ENCODE peak calls at places on chromosomes 12 and 14, in ten cellular contexts. F is gastrocnemius medialis; I is GM04503; C is Daoy; Q is HTR-8/SVneo; M is iPS-NIHi11; U is stimulated activated CD4-positive, alpha-beta T cell treated with anti-CD3 and anti-CD28 coated beads, Interleukin-4, amount 100 ng/mL, for 48 hours; G is activated T-helper 1 cell treated with Interleukin-2 at 50 U/mL for 16 hours; K is adipocyte; W is left lung. H is an unnamed sample.

GRCh38 chr14:44768935-44769334 is 192.8 kb downstream of the KLHL28 start:
- DNase-seq in F (no peak), I (no peak), C (no peak), Q (no peak), M (no peak), U (no peak), G (no peak), K (no peak), W (no peak), H (no peak)

GRCh38 chr12:89309452-89309802 is 42.9 kb downstream of the DUSP6 start:
- DNase-seq in F (no peak), I (no peak), C (peak; percentile 30), Q (no peak), M (no peak), U (no peak), G (no peak), K (no peak), W (no peak), H (no peak)

GRCh38 chr14:104443391-104444158 is 136.0 kb upstream of the C14orf180 start:
- DNase-seq in F (no peak), I (no peak), C (no peak), Q (no peak), M (peak; percentile 78), U (no peak), G (no peak), K (no peak), W (peak; percentile 25), H (no peak)

GRCh38 chr12:50764861-50765324 is 992 bp downstream of the ATF1 start:
- DNase-seq in F (no peak), I (no peak), C (peak; percentile 35), Q (peak; percentile 31), M (no peak), U (no peak), G (peak; percentile 23), K (peak; percentile 80), W (no peak), H (peak; percentile 9)

GRCh38 chr14:68939893-68940613 is 39.0 kb downstream of the ACTN1 start:
- DNase-seq in F (no peak), I (peak; percentile 96), C (peak; percentile 99), Q (peak; percentile 96), M (peak; percentile 64), U (no peak), G (no peak), K (peak; percentile 88), W (no peak), H (no peak)

GRCh38 chr12:120538281-120539156 is 4.4 kb downstream of the RNF10 start:
- DNase-seq in F (peak; percentile 79), I (peak; percentile 24), C (peak; percentile 72), Q (peak; percentile 33), M (no peak), U (no peak), G (no peak), K (peak; percentile 53), W (peak; percentile 60), H (no peak)

GRCh38 chr12:5807090-5807414 is 138.0 kb downstream of the ANO2 start:
- DNase-seq in F (no peak), I (no peak), C (peak; percentile 71), Q (no peak), M (no peak), U (no peak), G (no peak), K (no peak), W (no peak), H (no peak)

GRCh38 chr12:50185975-50186663 is 18.9 kb upstream of the CERS5 start:
- DNase-seq in F (no peak), I (no peak), C (peak; percentile 81), Q (no peak), M (no peak), U (no peak), G (no peak), K (no peak), W (no peak), H (no peak)

GRCh38 chr12:6044082-6044481 is 80.4 kb downstream of the VWF start:
- DNase-seq in F (no peak), I (no peak), C (peak; percentile 85), Q (peak; percentile 84), M (no peak), U (no peak), G (no peak), K (peak; percentile 71), W (no peak), H (no peak)

GRCh38 chr12:94150483-94151225 is 2.3 kb downstream of the PLXNC1 start:
- DNase-seq in F (no peak), I (no peak), C (no peak), Q (no peak), M (peak; percentile 45), U (peak; percentile 15), G (peak; percentile 15), K (no peak), W (peak; percentile 58), H (peak; percentile 29)

GRCh38 chr12:20040844-20041243 is 327.5 kb upstream of the PDE3A start:
- DNase-seq in F (no peak), I (no peak), C (no peak), Q (no peak), M (no peak), U (no peak), G (no peak), K (no peak), W (no peak), H (no peak)

GRCh38 chr14:77043177-77043983 is 14.9 kb upstream of the IRF2BPL start:
- DNase-seq in F (no peak), I (peak; percentile 97), C (peak; percentile 67), Q (no peak), M (no peak), U (no peak), G (no peak), K (peak; percentile 81), W (no peak), H (no peak)

GRCh38 chr12:62919827-62920226 is 15.1 kb downstream of the PPM1H start:
- DNase-seq in F (peak; percentile 56), I (no peak), C (peak; percentile 70), Q (peak; percentile 41), M (no peak), U (no peak), G (no peak), K (peak; percentile 74), W (no peak), H (no peak)

GRCh38 chr14:92644166-92644565 is 104.3 kb downstream of the LGMN start:
- DNase-seq in F (no peak), I (no peak), C (no peak), Q (peak; percentile 63), M (no peak), U (no peak), G (no peak), K (no peak), W (peak; percentile 29), H (no peak)

GRCh38 chr14:54570651-54571415 is 3.9 kb downstream of the SAMD4A start:
- DNase-seq in F (no peak), I (peak; percentile 76), C (peak; percentile 62), Q (peak; percentile 73), M (no peak), U (no peak), G (no peak), K (peak; percentile 84), W (no peak), H (no peak)

GRCh38 chr12:102408487-102409297 is 71.7 kb downstream of the IGF1 start:
- DNase-seq in F (no peak), I (no peak), C (no peak), Q (no peak), M (no peak), U (no peak), G (no peak), K (no peak), W (no peak), H (no peak)

GRCh38 chr12:132584472-132584871 is 25.9 kb downstream of the LRCOL1 start:
- DNase-seq in F (no peak), I (no peak), C (no peak), Q (no peak), M (peak; percentile 23), U (no peak), G (no peak), K (no peak), W (no peak), H (no peak)

GRCh38 chr14:77979666-77980351 is 179.9 kb downstream of the ADCK1 start:
- DNase-seq in F (no peak), I (peak; percentile 15), C (peak; percentile 17), Q (no peak), M (peak; percentile 61), U (no peak), G (no peak), K (no peak), W (no peak), H (no peak)

GRCh38 chr12:121829250-121829918 is 25.6 kb downstream of the SETD1B start:
- DNase-seq in F (no peak), I (no peak), C (no peak), Q (no peak), M (no peak), U (no peak), G (no peak), K (no peak), W (no peak), H (no peak)

GRCh38 chr12:79370021-79370420 is 320.7 kb downstream of the PAWR start:
- DNase-seq in F (no peak), I (no peak), C (no peak), Q (no peak), M (no peak), U (no peak), G (no peak), K (no peak), W (no peak), H (no peak)

GRCh38 chr14:69489495-69489894 is 5.0 kb downstream of the PLEKHD1 start:
- DNase-seq in F (no peak), I (no peak), C (no peak), Q (no peak), M (no peak), U (no peak), G (no peak), K (no peak), W (no peak), H (no peak)

GRCh38 chr12:115440438-115440837 is 756.5 kb upstream of the TBX3 start:
- DNase-seq in F (no peak), I (peak; percentile 39), C (peak; percentile 95), Q (peak; percentile 59), M (no peak), U (no peak), G (no peak), K (peak; percentile 69), W (peak; percentile 35), H (no peak)

GRCh38 chr12:27083861-27084271 is 1.5 kb upstream of the C12orf71 start:
- DNase-seq in F (no peak), I (peak; percentile 31), C (no peak), Q (no peak), M (no peak), U (no peak), G (no peak), K (peak; percentile 77), W (no peak), H (no peak)

GRCh38 chr12:42652048-42652447 is 62.5 kb upstream of the PRICKLE1 start:
- DNase-seq in F (no peak), I (no peak), C (no peak), Q (no peak), M (no peak), U (no peak), G (no peak), K (no peak), W (no peak), H (no peak)

GRCh38 chr14:47790477-47790876 is 115.1 kb upstream of the MDGA2 start:
- DNase-seq in F (no peak), I (no peak), C (peak; percentile 2), Q (no peak), M (no peak), U (no peak), G (no peak), K (no peak), W (no peak), H (no peak)

GRCh38 chr12:74780458-74781241 is 243.0 kb downstream of the ATXN7L3B start:
- DNase-seq in F (no peak), I (no peak), C (peak; percentile 43), Q (peak; percentile 24), M (no peak), U (no peak), G (no peak), K (peak; percentile 80), W (no peak), H (no peak)

GRCh38 chr12:74365178-74365964 is 172.3 kb upstream of the ATXN7L3B start:
- DNase-seq in F (no peak), I (peak; percentile 22), C (peak; percentile 72), Q (peak; percentile 11), M (peak; percentile 13), U (no peak), G (no peak), K (peak; percentile 59), W (no peak), H (no peak)

GRCh38 chr12:41433460-41433859 is 245.3 kb downstream of the PDZRN4 start:
- DNase-seq in F (no peak), I (no peak), C (no peak), Q (no peak), M (no peak), U (no peak), G (no peak), K (no peak), W (no peak), H (no peak)